ENCODE peak calls at places on chromosomes 16 and 17, in six cellular contexts. U is bronchial epithelial cell, A is upper lobe of right lung, S is AG10803, X is WTC11, W is endothelial cell. H is an unnamed sample.

GRCh38 chr17:17028059-17028877 is 14.0 kb upstream of the MPRIP start:
- DNase-seq in X (peak), A (peak), S (peak), U (peak), W (no peak), H (no peak)

GRCh38 chr17:59649886-59650285 is 30.2 kb downstream of the CLTC start:
- DNase-seq in U (no peak), A (no peak), X (no peak), W (no peak), S (no peak), H (no peak)

GRCh38 chr16:27326738-27327585 is 13.2 kb downstream of the IL4R start:
- DNase-seq in U (peak), S (peak), A (peak), X (peak), W (peak), H (peak)

GRCh38 chr17:32152130-32152529 is 9.8 kb downstream of the RHOT1 start:
- DNase-seq in U (no peak), W (no peak), X (no peak), A (no peak), S (no peak), H (no peak)

GRCh38 chr17:79678091-79678731 is 52.5 kb upstream of the ENPP7 start:
- DNase-seq in W (no peak), X (no peak), U (no peak), S (no peak), A (no peak), H (no peak)

GRCh38 chr16:522320-523096 is 5.0 kb upstream of the CAPN15 start:
- DNase-seq in X (no peak), S (no peak), A (no peak), U (no peak), W (no peak), H (no peak)

GRCh38 chr17:70239391-70239826 is 70.1 kb downstream of the KCNJ2 start:
- DNase-seq in W (no peak), S (no peak), X (no peak), U (no peak), A (no peak), H (no peak)

GRCh38 chr17:47898246-47898645 is 2.2 kb downstream of the SP2 start:
- DNase-seq in U (no peak), W (no peak), X (no peak), A (no peak), S (no peak), H (no peak)

GRCh38 chr17:20200016-20200788 is 191.0 kb downstream of the SPECC1 start:
- DNase-seq in S (peak), W (no peak), U (no peak), A (no peak), X (no peak), H (no peak)

GRCh38 chr16:68416057-68417046 is 32.0 kb downstream of the SMPD3 start:
- DNase-seq in W (no peak), U (peak), S (no peak), X (no peak), A (no peak), H (no peak)

GRCh38 chr16:53091508-53092211 is 36.9 kb downstream of the CHD9 start:
- DNase-seq in S (peak), A (no peak), U (peak), X (peak), W (no peak), H (no peak)

GRCh38 chr17:82875418-82875856 is 35.6 kb upstream of the ZNF750 start:
- DNase-seq in A (peak), W (peak), X (peak), S (no peak), U (peak), H (no peak)

GRCh38 chr16:14608111-14608566 is 21.9 kb downstream of the PARN start:
- DNase-seq in W (no peak), U (no peak), S (no peak), A (no peak), X (no peak), H (no peak)

GRCh38 chr16:56987692-56988091 is 1.7 kb upstream of the NLRC5 start:
- DNase-seq in U (no peak), W (no peak), S (no peak), A (no peak), X (no peak), H (no peak)

GRCh38 chr16:69402448-69402847 is 16.6 kb upstream of the TERF2 start:
- DNase-seq in X (no peak), U (no peak), S (no peak), A (no peak), W (no peak), H (no peak)

GRCh38 chr17:81295678-81296381 is 723 bp upstream of the SLC38A10 start:
- DNase-seq in A (peak), U (peak), X (peak), W (no peak), S (peak), H (no peak)

GRCh38 chr17:44565866-44566443 is 8.7 kb downstream of the FZD2 start:
- DNase-seq in A (no peak), S (no peak), X (no peak), W (no peak), U (no peak), H (no peak)

GRCh38 chr17:40425741-40426140 is 8.0 kb upstream of the TOP2A start:
- DNase-seq in S (no peak), U (no peak), A (peak), X (no peak), W (no peak), H (no peak)

GRCh38 chr17:43849116-43849515 is 2.1 kb downstream of the CD300LG start:
- DNase-seq in A (no peak), S (no peak), U (no peak), X (no peak), W (no peak), H (no peak)

DNA sequence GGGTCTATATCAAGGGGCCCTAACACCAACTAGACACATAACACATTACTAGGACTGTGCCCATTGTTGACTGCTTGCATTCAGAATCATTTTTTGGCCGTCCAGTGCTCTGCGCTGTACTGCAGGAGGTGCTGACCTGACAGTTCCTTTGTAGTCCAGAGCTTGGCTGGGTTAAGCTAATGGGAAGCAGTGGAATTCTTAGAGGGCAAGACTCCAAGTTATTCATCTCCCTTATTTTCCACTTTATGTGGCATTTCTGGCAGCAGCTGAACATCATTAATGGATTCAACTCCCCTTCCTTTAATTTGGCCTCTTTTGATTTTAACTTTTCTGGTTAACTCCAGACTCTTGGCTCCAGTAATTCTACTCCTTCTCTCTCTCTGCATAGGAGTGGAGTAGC is 351.7 kb downstream of the CDH8 start:
- DNase-seq in A (no peak), X (no peak), U (no peak), W (no peak), S (no peak), H (no peak)
- TF ChIP-seq CTCF in A (no peak), X (no peak), U (no peak), W (no peak), S (no peak), H (no peak)

DNA sequence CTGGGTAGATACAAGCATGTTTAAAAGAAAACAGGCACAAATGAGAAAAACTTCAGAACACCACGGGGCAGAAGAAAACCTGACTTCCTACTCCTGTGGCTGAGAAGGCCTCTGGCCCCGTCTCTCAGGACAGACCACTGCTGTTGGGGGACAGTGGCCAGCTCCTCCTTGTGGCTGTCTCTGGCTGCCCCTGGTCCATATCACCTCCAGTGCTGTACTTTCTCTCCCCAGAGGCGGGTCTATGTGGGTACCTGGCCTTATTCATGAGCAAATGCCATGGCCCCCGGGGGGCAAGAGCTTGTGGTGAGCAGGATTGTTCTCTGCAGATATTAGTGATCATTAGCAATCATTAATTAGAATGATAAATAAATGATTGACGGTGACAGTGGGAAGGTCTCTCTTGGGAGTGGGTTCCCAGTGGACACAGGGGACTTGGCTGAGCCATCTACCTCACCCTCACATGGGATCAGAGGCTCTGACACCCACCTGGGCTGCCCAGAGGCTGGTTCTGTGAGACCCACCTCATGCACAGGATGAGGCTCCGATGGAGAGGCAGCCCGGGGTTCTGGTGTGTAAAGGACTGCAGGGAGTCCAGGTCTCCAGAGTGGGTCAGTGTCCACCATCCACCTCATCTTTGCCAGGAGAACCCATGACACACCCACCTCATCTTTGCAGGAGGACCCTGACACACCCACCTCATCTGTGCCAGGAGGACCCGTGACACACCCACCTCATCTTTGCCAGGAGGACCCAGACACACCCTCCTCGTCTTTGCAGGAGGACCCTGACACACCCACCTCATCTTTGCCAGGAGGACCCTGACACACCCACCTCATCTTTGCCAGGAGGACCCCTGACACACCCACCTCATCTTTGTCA is 30.6 kb upstream of the CBFA2T3 start:
- DNase-seq in A (peak), S (no peak), U (no peak), W (no peak), X (no peak), H (no peak)
- TF ChIP-seq CTCF in A (no peak), S (no peak), U (no peak), W (no peak), X (no peak), H (no peak)

GRCh38 chr16:65075877-65076276 is 46.0 kb downstream of the CDH11 start:
- DNase-seq in X (no peak), A (no peak), S (no peak), U (no peak), W (no peak), H (no peak)

GRCh38 chr16:65079549-65079948 is 42.3 kb downstream of the CDH11 start:
- DNase-seq in X (no peak), S (no peak), A (no peak), W (no peak), U (no peak), H (no peak)

GRCh38 chr16:65071371-65072311 is 50.2 kb downstream of the CDH11 start:
- DNase-seq in U (no peak), A (peak), W (no peak), X (no peak), S (peak), H (no peak)

DNA sequence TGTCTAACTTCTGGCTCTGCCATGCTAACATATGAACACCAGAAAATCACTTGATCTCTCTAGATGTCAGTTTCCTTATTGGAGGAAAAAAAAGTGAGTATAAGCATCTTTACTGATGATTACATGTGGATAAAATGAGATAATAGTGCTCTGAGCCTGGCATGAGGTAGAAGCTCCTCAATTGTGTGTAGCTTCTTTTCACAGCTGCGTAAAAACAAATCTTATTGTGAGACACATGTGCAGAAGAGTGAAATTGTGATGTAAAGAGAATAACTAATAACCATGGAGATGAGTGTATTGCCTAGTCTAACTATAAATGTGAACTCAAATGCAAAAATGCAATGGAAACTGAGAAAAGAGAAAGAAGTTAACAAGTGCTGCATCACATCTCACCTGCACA is 44.7 kb downstream of the CDH11 start:
- DNase-seq in U (no peak), W (no peak), X (no peak), A (no peak), S (no peak), H (no peak)
- TF ChIP-seq CTCF in U (no peak), W (no peak), X (no peak), A (no peak), S (no peak), H (no peak)

DNA sequence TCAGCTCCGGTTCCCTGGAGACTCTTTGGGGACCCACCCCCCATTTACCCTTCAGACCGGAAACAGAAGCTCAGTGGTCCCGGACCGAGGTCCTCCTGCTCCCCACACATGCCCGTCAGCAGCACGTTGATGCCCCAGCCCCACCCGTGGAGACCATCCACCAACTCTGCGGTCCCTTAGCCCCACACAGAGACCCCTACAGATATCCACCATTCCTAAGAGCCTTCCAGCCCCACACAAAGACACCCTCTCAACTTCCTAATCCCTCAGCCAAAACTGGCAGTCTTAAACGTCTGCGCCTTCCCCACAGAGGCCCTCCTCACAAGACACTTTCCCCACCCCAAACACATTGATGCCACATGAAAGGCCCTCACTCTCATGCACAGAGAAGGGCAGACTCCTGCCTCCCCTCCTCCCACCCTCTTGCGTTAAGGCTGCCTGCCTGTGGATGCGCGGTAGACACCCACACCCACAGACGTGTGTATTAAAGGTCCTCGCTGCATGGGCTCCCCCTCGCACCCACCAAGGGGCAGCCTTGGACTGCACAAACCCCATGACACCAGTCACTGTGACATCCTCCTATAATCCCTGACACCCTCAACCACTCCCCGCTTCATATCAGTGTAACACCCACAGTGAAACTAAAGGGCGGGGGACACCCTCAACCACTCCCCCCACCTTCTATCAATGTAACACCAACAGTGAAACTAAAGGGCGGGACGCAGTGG is 58.2 kb upstream of the RPH3AL start:
- DNase-seq in S (peak), U (no peak), X (no peak), W (no peak), A (no peak), H (no peak)
- TF ChIP-seq CTCF in S (peak), U (no peak), X (no peak), W (no peak), A (no peak), H (no peak)